ENCODE peak calls at places on chromosome 19, in nine cellular contexts. One of them, this sample, is unnamed.

GRCh38 chr19:7618366-7618765 is 11.0 kb downstream of the XAB2 start:
- DNase-seq in NCI-H1105 treated with DMSO at 0.1 percent for 48 hours: no peak
- DNase-seq in stimulated activated CD4-positive, alpha-beta T cell treated with anti-CD3 and anti-CD28 coated beads, Interleukin-12 subunit alpha, Interleukin-12 subunit beta, amount 100 ng/mL, for 24 hours: no peak
- DNase-seq in heart left ventricle: no peak
- DNase-seq in activated T-cell treated with anti-CD3 and anti-CD28 coated beads, Interleukin-2, amount 50 U/mL, for 72 hours: no peak
- DNase-seq in EL: no peak
- DNase-seq in cardiac fibroblast: no peak
- DNase-seq in left cardiac atrium: no peak
- DNase-seq in DMS153: no peak
- DNase-seq in this sample: peak; percentile 38

GRCh38 chr19:41521860-41522555 is 54.0 kb upstream of the CEACAM21 start:
- DNase-seq in NCI-H1105 treated with DMSO at 0.1 percent for 48 hours: peak; percentile 17
- DNase-seq in activated T-cell treated with anti-CD3 and anti-CD28 coated beads, Interleukin-2, amount 50 U/mL, for 72 hours: peak; percentile 64
- DNase-seq in DMS153: no peak
- DNase-seq in cardiac fibroblast: no peak
- DNase-seq in heart left ventricle: peak; percentile 76
- DNase-seq in EL: no peak
- DNase-seq in left cardiac atrium: no peak
- DNase-seq in stimulated activated CD4-positive, alpha-beta T cell treated with anti-CD3 and anti-CD28 coated beads, Interleukin-12 subunit alpha, Interleukin-12 subunit beta, amount 100 ng/mL, for 24 hours: no peak
- DNase-seq in this sample: no peak

GRCh38 chr19:45641274-45642105 is 2.3 kb upstream of the EML2 start:
- DNase-seq in EL: peak; percentile 97
- DNase-seq in heart left ventricle: peak; percentile 79
- DNase-seq in NCI-H1105 treated with DMSO at 0.1 percent for 48 hours: peak; percentile 87
- DNase-seq in activated T-cell treated with anti-CD3 and anti-CD28 coated beads, Interleukin-2, amount 50 U/mL, for 72 hours: peak; percentile 90
- DNase-seq in cardiac fibroblast: peak; percentile 85
- DNase-seq in DMS153: peak; percentile 91
- DNase-seq in left cardiac atrium: peak; percentile 84
- DNase-seq in stimulated activated CD4-positive, alpha-beta T cell treated with anti-CD3 and anti-CD28 coated beads, Interleukin-12 subunit alpha, Interleukin-12 subunit beta, amount 100 ng/mL, for 24 hours: peak; percentile 59
- DNase-seq in this sample: peak; percentile 51

GRCh38 chr19:4304509-4305252 is at the start of gene FSD1:
- DNase-seq in stimulated activated CD4-positive, alpha-beta T cell treated with anti-CD3 and anti-CD28 coated beads, Interleukin-12 subunit alpha, Interleukin-12 subunit beta, amount 100 ng/mL, for 24 hours: peak; percentile 51
- DNase-seq in EL: peak; percentile 76
- DNase-seq in left cardiac atrium: no peak
- DNase-seq in DMS153: peak; percentile 20
- DNase-seq in cardiac fibroblast: peak; percentile 47
- DNase-seq in activated T-cell treated with anti-CD3 and anti-CD28 coated beads, Interleukin-2, amount 50 U/mL, for 72 hours: peak; percentile 87
- DNase-seq in heart left ventricle: no peak
- DNase-seq in NCI-H1105 treated with DMSO at 0.1 percent for 48 hours: peak; percentile 67
- DNase-seq in this sample: no peak

GRCh38 chr19:48539503-48540096 is 12.4 kb upstream of the SULT2B1 start:
- DNase-seq in stimulated activated CD4-positive, alpha-beta T cell treated with anti-CD3 and anti-CD28 coated beads, Interleukin-12 subunit alpha, Interleukin-12 subunit beta, amount 100 ng/mL, for 24 hours: no peak
- DNase-seq in heart left ventricle: peak; percentile 30
- DNase-seq in DMS153: peak; percentile 97
- DNase-seq in cardiac fibroblast: peak; percentile 84
- DNase-seq in left cardiac atrium: peak; percentile 54
- DNase-seq in activated T-cell treated with anti-CD3 and anti-CD28 coated beads, Interleukin-2, amount 50 U/mL, for 72 hours: no peak
- DNase-seq in EL: peak; percentile 80
- DNase-seq in NCI-H1105 treated with DMSO at 0.1 percent for 48 hours: peak; percentile 98
- DNase-seq in this sample: no peak

GRCh38 chr19:44702551-44703176 is 3.7 kb downstream of the CEACAM16 start:
- DNase-seq in activated T-cell treated with anti-CD3 and anti-CD28 coated beads, Interleukin-2, amount 50 U/mL, for 72 hours: no peak
- DNase-seq in EL: no peak
- DNase-seq in heart left ventricle: no peak
- DNase-seq in stimulated activated CD4-positive, alpha-beta T cell treated with anti-CD3 and anti-CD28 coated beads, Interleukin-12 subunit alpha, Interleukin-12 subunit beta, amount 100 ng/mL, for 24 hours: no peak
- DNase-seq in NCI-H1105 treated with DMSO at 0.1 percent for 48 hours: no peak
- DNase-seq in cardiac fibroblast: no peak
- DNase-seq in left cardiac atrium: no peak
- DNase-seq in DMS153: no peak
- DNase-seq in this sample: no peak

GRCh38 chr19:49338691-49339363 is 3.6 kb downstream of the CD37 start:
- DNase-seq in activated T-cell treated with anti-CD3 and anti-CD28 coated beads, Interleukin-2, amount 50 U/mL, for 72 hours: no peak
- DNase-seq in EL: peak; percentile 28
- DNase-seq in cardiac fibroblast: peak; percentile 34
- DNase-seq in heart left ventricle: peak; percentile 73
- DNase-seq in DMS153: peak; percentile 80
- DNase-seq in left cardiac atrium: peak; percentile 83
- DNase-seq in NCI-H1105 treated with DMSO at 0.1 percent for 48 hours: no peak
- DNase-seq in stimulated activated CD4-positive, alpha-beta T cell treated with anti-CD3 and anti-CD28 coated beads, Interleukin-12 subunit alpha, Interleukin-12 subunit beta, amount 100 ng/mL, for 24 hours: no peak
- DNase-seq in this sample: peak; percentile 46

GRCh38 chr19:8363803-8364771 is at the start of gene ANGPTL4:
- DNase-seq in DMS153: no peak
- DNase-seq in heart left ventricle: peak; percentile 84
- DNase-seq in stimulated activated CD4-positive, alpha-beta T cell treated with anti-CD3 and anti-CD28 coated beads, Interleukin-12 subunit alpha, Interleukin-12 subunit beta, amount 100 ng/mL, for 24 hours: no peak
- DNase-seq in cardiac fibroblast: peak; percentile 89
- DNase-seq in left cardiac atrium: peak; percentile 90
- DNase-seq in NCI-H1105 treated with DMSO at 0.1 percent for 48 hours: no peak
- DNase-seq in EL: peak; percentile 70
- DNase-seq in activated T-cell treated with anti-CD3 and anti-CD28 coated beads, Interleukin-2, amount 50 U/mL, for 72 hours: peak; percentile 69
- DNase-seq in this sample: peak; percentile 78

GRCh38 chr19:8403098-8403819 is 9.8 kb upstream of the MARCHF2 start:
- DNase-seq in cardiac fibroblast: no peak
- DNase-seq in DMS153: no peak
- DNase-seq in EL: no peak
- DNase-seq in stimulated activated CD4-positive, alpha-beta T cell treated with anti-CD3 and anti-CD28 coated beads, Interleukin-12 subunit alpha, Interleukin-12 subunit beta, amount 100 ng/mL, for 24 hours: no peak
- DNase-seq in heart left ventricle: peak; percentile 51
- DNase-seq in activated T-cell treated with anti-CD3 and anti-CD28 coated beads, Interleukin-2, amount 50 U/mL, for 72 hours: no peak
- DNase-seq in NCI-H1105 treated with DMSO at 0.1 percent for 48 hours: no peak
- DNase-seq in left cardiac atrium: no peak
- DNase-seq in this sample: no peak

GRCh38 chr19:17090501-17091074 is 15.0 kb downstream of the MYO9B start:
- DNase-seq in stimulated activated CD4-positive, alpha-beta T cell treated with anti-CD3 and anti-CD28 coated beads, Interleukin-12 subunit alpha, Interleukin-12 subunit beta, amount 100 ng/mL, for 24 hours: no peak
- DNase-seq in EL: peak; percentile 80
- DNase-seq in activated T-cell treated with anti-CD3 and anti-CD28 coated beads, Interleukin-2, amount 50 U/mL, for 72 hours: peak; percentile 57
- DNase-seq in NCI-H1105 treated with DMSO at 0.1 percent for 48 hours: no peak
- DNase-seq in left cardiac atrium: no peak
- DNase-seq in heart left ventricle: no peak
- DNase-seq in DMS153: no peak
- DNase-seq in cardiac fibroblast: peak; percentile 83
- DNase-seq in this sample: no peak

GRCh38 chr19:13060233-13060963 is 42.3 kb downstream of the LYL1 start:
- DNase-seq in activated T-cell treated with anti-CD3 and anti-CD28 coated beads, Interleukin-2, amount 50 U/mL, for 72 hours: no peak
- DNase-seq in DMS153: no peak
- DNase-seq in left cardiac atrium: peak; percentile 50
- DNase-seq in EL: peak; percentile 71
- DNase-seq in heart left ventricle: no peak
- DNase-seq in stimulated activated CD4-positive, alpha-beta T cell treated with anti-CD3 and anti-CD28 coated beads, Interleukin-12 subunit alpha, Interleukin-12 subunit beta, amount 100 ng/mL, for 24 hours: no peak
- DNase-seq in cardiac fibroblast: no peak
- DNase-seq in NCI-H1105 treated with DMSO at 0.1 percent for 48 hours: no peak
- DNase-seq in this sample: no peak

GRCh38 chr19:14080887-14081796 is 4.4 kb downstream of the C19orf67 start:
- DNase-seq in stimulated activated CD4-positive, alpha-beta T cell treated with anti-CD3 and anti-CD28 coated beads, Interleukin-12 subunit alpha, Interleukin-12 subunit beta, amount 100 ng/mL, for 24 hours: peak; percentile 98
- DNase-seq in activated T-cell treated with anti-CD3 and anti-CD28 coated beads, Interleukin-2, amount 50 U/mL, for 72 hours: peak; percentile 99
- DNase-seq in heart left ventricle: peak; percentile 100
- DNase-seq in EL: peak; percentile 100
- DNase-seq in DMS153: peak; percentile 99
- DNase-seq in NCI-H1105 treated with DMSO at 0.1 percent for 48 hours: peak; percentile 100
- DNase-seq in cardiac fibroblast: peak; percentile 100
- DNase-seq in left cardiac atrium: peak; percentile 99
- DNase-seq in this sample: peak; percentile 99

GRCh38 chr19:12772323-12772722 is 3.0 kb downstream of the HOOK2 start:
- DNase-seq in NCI-H1105 treated with DMSO at 0.1 percent for 48 hours: no peak
- DNase-seq in activated T-cell treated with anti-CD3 and anti-CD28 coated beads, Interleukin-2, amount 50 U/mL, for 72 hours: no peak
- DNase-seq in left cardiac atrium: no peak
- DNase-seq in EL: no peak
- DNase-seq in stimulated activated CD4-positive, alpha-beta T cell treated with anti-CD3 and anti-CD28 coated beads, Interleukin-12 subunit alpha, Interleukin-12 subunit beta, amount 100 ng/mL, for 24 hours: no peak
- DNase-seq in heart left ventricle: peak; percentile 62
- DNase-seq in DMS153: no peak
- DNase-seq in cardiac fibroblast: no peak
- DNase-seq in this sample: peak; percentile 82

GRCh38 chr19:1847684-1848398 is 442 bp downstream of the REXO1 start:
- DNase-seq in stimulated activated CD4-positive, alpha-beta T cell treated with anti-CD3 and anti-CD28 coated beads, Interleukin-12 subunit alpha, Interleukin-12 subunit beta, amount 100 ng/mL, for 24 hours: no peak
- DNase-seq in left cardiac atrium: peak; percentile 69
- DNase-seq in heart left ventricle: peak; percentile 68
- DNase-seq in DMS153: no peak
- DNase-seq in NCI-H1105 treated with DMSO at 0.1 percent for 48 hours: peak; percentile 2
- DNase-seq in EL: peak; percentile 54
- DNase-seq in cardiac fibroblast: peak; percentile 56
- DNase-seq in activated T-cell treated with anti-CD3 and anti-CD28 coated beads, Interleukin-2, amount 50 U/mL, for 72 hours: no peak
- DNase-seq in this sample: no peak

GRCh38 chr19:14480695-14481069 is 5.5 kb upstream of the PTGER1 start:
- DNase-seq in left cardiac atrium: no peak
- DNase-seq in heart left ventricle: no peak
- DNase-seq in stimulated activated CD4-positive, alpha-beta T cell treated with anti-CD3 and anti-CD28 coated beads, Interleukin-12 subunit alpha, Interleukin-12 subunit beta, amount 100 ng/mL, for 24 hours: no peak
- DNase-seq in cardiac fibroblast: no peak
- DNase-seq in activated T-cell treated with anti-CD3 and anti-CD28 coated beads, Interleukin-2, amount 50 U/mL, for 72 hours: no peak
- DNase-seq in EL: peak; percentile 70
- DNase-seq in NCI-H1105 treated with DMSO at 0.1 percent for 48 hours: no peak
- DNase-seq in DMS153: no peak
- DNase-seq in this sample: no peak

GRCh38 chr19:10113964-10114650 is 2.6 kb downstream of the P2RY11 start:
- DNase-seq in activated T-cell treated with anti-CD3 and anti-CD28 coated beads, Interleukin-2, amount 50 U/mL, for 72 hours: no peak
- DNase-seq in heart left ventricle: no peak
- DNase-seq in cardiac fibroblast: no peak
- DNase-seq in stimulated activated CD4-positive, alpha-beta T cell treated with anti-CD3 and anti-CD28 coated beads, Interleukin-12 subunit alpha, Interleukin-12 subunit beta, amount 100 ng/mL, for 24 hours: no peak
- DNase-seq in NCI-H1105 treated with DMSO at 0.1 percent for 48 hours: no peak
- DNase-seq in DMS153: no peak
- DNase-seq in EL: no peak
- DNase-seq in left cardiac atrium: no peak
- DNase-seq in this sample: no peak

GRCh38 chr19:18046066-18046718 is 38.2 kb downstream of the ARRDC2 start:
- DNase-seq in stimulated activated CD4-positive, alpha-beta T cell treated with anti-CD3 and anti-CD28 coated beads, Interleukin-12 subunit alpha, Interleukin-12 subunit beta, amount 100 ng/mL, for 24 hours: no peak
- DNase-seq in left cardiac atrium: peak; percentile 36
- DNase-seq in cardiac fibroblast: peak; percentile 81
- DNase-seq in EL: peak; percentile 97
- DNase-seq in NCI-H1105 treated with DMSO at 0.1 percent for 48 hours: no peak
- DNase-seq in activated T-cell treated with anti-CD3 and anti-CD28 coated beads, Interleukin-2, amount 50 U/mL, for 72 hours: peak; percentile 18
- DNase-seq in heart left ventricle: no peak
- DNase-seq in DMS153: no peak
- DNase-seq in this sample: peak; percentile 58

GRCh38 chr19:18322318-18322758 is 538 bp downstream of the LSM4 start:
- DNase-seq in cardiac fibroblast: peak; percentile 68
- DNase-seq in EL: peak; percentile 68
- DNase-seq in NCI-H1105 treated with DMSO at 0.1 percent for 48 hours: peak; percentile 18
- DNase-seq in stimulated activated CD4-positive, alpha-beta T cell treated with anti-CD3 and anti-CD28 coated beads, Interleukin-12 subunit alpha, Interleukin-12 subunit beta, amount 100 ng/mL, for 24 hours: no peak
- DNase-seq in left cardiac atrium: peak; percentile 73
- DNase-seq in activated T-cell treated with anti-CD3 and anti-CD28 coated beads, Interleukin-2, amount 50 U/mL, for 72 hours: peak; percentile 66
- DNase-seq in heart left ventricle: no peak
- DNase-seq in DMS153: no peak
- DNase-seq in this sample: peak; percentile 41

GRCh38 chr19:38168632-38169031 is 55.4 kb downstream of the DPF1 start:
- DNase-seq in left cardiac atrium: no peak
- DNase-seq in DMS153: no peak
- DNase-seq in heart left ventricle: no peak
- DNase-seq in activated T-cell treated with anti-CD3 and anti-CD28 coated beads, Interleukin-2, amount 50 U/mL, for 72 hours: no peak
- DNase-seq in EL: no peak
- DNase-seq in cardiac fibroblast: no peak
- DNase-seq in NCI-H1105 treated with DMSO at 0.1 percent for 48 hours: no peak
- DNase-seq in stimulated activated CD4-positive, alpha-beta T cell treated with anti-CD3 and anti-CD28 coated beads, Interleukin-12 subunit alpha, Interleukin-12 subunit beta, amount 100 ng/mL, for 24 hours: no peak
- DNase-seq in this sample: no peak

GRCh38 chr19:19645233-19645870 is 1.9 kb upstream of the GMIP start:
- DNase-seq in heart left ventricle: no peak
- DNase-seq in activated T-cell treated with anti-CD3 and anti-CD28 coated beads, Interleukin-2, amount 50 U/mL, for 72 hours: no peak
- DNase-seq in left cardiac atrium: no peak
- DNase-seq in DMS153: no peak
- DNase-seq in EL: no peak
- DNase-seq in stimulated activated CD4-positive, alpha-beta T cell treated with anti-CD3 and anti-CD28 coated beads, Interleukin-12 subunit alpha, Interleukin-12 subunit beta, amount 100 ng/mL, for 24 hours: no peak
- DNase-seq in NCI-H1105 treated with DMSO at 0.1 percent for 48 hours: no peak
- DNase-seq in cardiac fibroblast: no peak
- DNase-seq in this sample: no peak

GRCh38 chr19:23401086-23401485 is 5.8 kb upstream of the ZNF91 start:
- DNase-seq in DMS153: no peak
- DNase-seq in left cardiac atrium: no peak
- DNase-seq in EL: no peak
- DNase-seq in heart left ventricle: no peak
- DNase-seq in cardiac fibroblast: no peak
- DNase-seq in NCI-H1105 treated with DMSO at 0.1 percent for 48 hours: no peak
- DNase-seq in stimulated activated CD4-positive, alpha-beta T cell treated with anti-CD3 and anti-CD28 coated beads, Interleukin-12 subunit alpha, Interleukin-12 subunit beta, amount 100 ng/mL, for 24 hours: no peak
- DNase-seq in activated T-cell treated with anti-CD3 and anti-CD28 coated beads, Interleukin-2, amount 50 U/mL, for 72 hours: no peak
- DNase-seq in this sample: no peak

GRCh38 chr19:34332027-34332786 is 32.8 kb upstream of the GPI start:
- DNase-seq in cardiac fibroblast: no peak
- DNase-seq in NCI-H1105 treated with DMSO at 0.1 percent for 48 hours: no peak
- DNase-seq in left cardiac atrium: no peak
- DNase-seq in heart left ventricle: no peak
- DNase-seq in EL: no peak
- DNase-seq in DMS153: no peak
- DNase-seq in activated T-cell treated with anti-CD3 and anti-CD28 coated beads, Interleukin-2, amount 50 U/mL, for 72 hours: no peak
- DNase-seq in stimulated activated CD4-positive, alpha-beta T cell treated with anti-CD3 and anti-CD28 coated beads, Interleukin-12 subunit alpha, Interleukin-12 subunit beta, amount 100 ng/mL, for 24 hours: no peak
- DNase-seq in this sample: no peak

GRCh38 chr19:21463449-21464105 is 41.8 kb upstream of the ZNF429 start:
- DNase-seq in activated T-cell treated with anti-CD3 and anti-CD28 coated beads, Interleukin-2, amount 50 U/mL, for 72 hours: peak; percentile 13
- DNase-seq in DMS153: no peak
- DNase-seq in stimulated activated CD4-positive, alpha-beta T cell treated with anti-CD3 and anti-CD28 coated beads, Interleukin-12 subunit alpha, Interleukin-12 subunit beta, amount 100 ng/mL, for 24 hours: no peak
- DNase-seq in left cardiac atrium: peak; percentile 33
- DNase-seq in EL: peak; percentile 35
- DNase-seq in cardiac fibroblast: no peak
- DNase-seq in NCI-H1105 treated with DMSO at 0.1 percent for 48 hours: peak; percentile 64
- DNase-seq in heart left ventricle: no peak
- DNase-seq in this sample: no peak

GRCh38 chr19:861756-862528 is 2.5 kb downstream of the CFD start:
- DNase-seq in cardiac fibroblast: peak; percentile 32
- DNase-seq in stimulated activated CD4-positive, alpha-beta T cell treated with anti-CD3 and anti-CD28 coated beads, Interleukin-12 subunit alpha, Interleukin-12 subunit beta, amount 100 ng/mL, for 24 hours: peak; percentile 33
- DNase-seq in DMS153: peak; percentile 46
- DNase-seq in left cardiac atrium: no peak
- DNase-seq in heart left ventricle: peak; percentile 81
- DNase-seq in activated T-cell treated with anti-CD3 and anti-CD28 coated beads, Interleukin-2, amount 50 U/mL, for 72 hours: peak; percentile 80
- DNase-seq in EL: peak; percentile 25
- DNase-seq in NCI-H1105 treated with DMSO at 0.1 percent for 48 hours: peak; percentile 31
- DNase-seq in this sample: no peak